ENCODE peak calls at places on chromosomes 4 and X, in six cellular contexts. M is posterior cingulate gyrus; L is AG04450; I is activated CD4-positive, alpha-beta T cell treated with anti-CD3 and anti-CD28 coated beads, Interleukin-2, amount 50 U/mL, for 4 hours; P is posterior vena cava; W is left colon. Y is an unnamed sample.

GRCh38 chr4:73914071-73914470 is 44.9 kb downstream of the CXCL1 start:
- DNase-seq in M (no peak), I (no peak), W (no peak), P (no peak), L (no peak), Y (no peak)

GRCh38 chr4:101825953-101826352 is 35.4 kb downstream of the BANK1 start:
- DNase-seq in M (no peak), I (no peak), W (no peak), L (no peak), P (no peak), Y (no peak)

GRCh38 chrX:48971325-48972213 is at the start of gene KCND1:
- DNase-seq in I (no peak), P (no peak), W (peak; percentile 29), L (no peak), M (no peak), Y (no peak)

GRCh38 chr4:48470570-48470969 is 12.6 kb upstream of the SLC10A4 start:
- DNase-seq in L (no peak), I (no peak), W (no peak), M (no peak), P (no peak), Y (no peak)

GRCh38 chr4:2432991-2433530 is 14.3 kb downstream of the CFAP99 start:
- DNase-seq in W (no peak), P (no peak), I (no peak), M (peak; percentile 71), L (no peak), Y (no peak)

GRCh38 chr4:145320269-145320668 is 139.9 kb upstream of the OTUD4 start:
- DNase-seq in P (no peak), W (peak; percentile 11), M (no peak), L (no peak), I (no peak), Y (no peak)

GRCh38 chr4:152454398-152455011 is 81.4 kb downstream of the FBXW7 start:
- DNase-seq in M (no peak), I (no peak), P (no peak), L (no peak), W (no peak), Y (no peak)

GRCh38 chr4:147447820-147448219 is 33.1 kb upstream of the EDNRA start:
- DNase-seq in M (no peak), W (no peak), P (no peak), I (no peak), L (no peak), Y (no peak)

GRCh38 chrX:72308566-72309296 is 3.0 kb upstream of the CITED1 start:
- DNase-seq in L (peak; percentile 13), I (peak; percentile 6), P (peak; percentile 85), M (peak; percentile 32), W (peak; percentile 70), Y (peak; percentile 35)

GRCh38 chr4:99473131-99473530 is 37.7 kb upstream of the C4orf17 start:
- DNase-seq in P (no peak), M (no peak), I (no peak), W (no peak), L (no peak), Y (no peak)

GRCh38 chr4:21948347-21949072 is at the start of gene KCNIP4:
- DNase-seq in I (no peak), L (no peak), W (peak; percentile 7), P (no peak), M (peak; percentile 14), Y (peak; percentile 31)

GRCh38 chrX:71106427-71106826 is at the start of gene CXorf65:
- DNase-seq in W (no peak), L (no peak), P (no peak), I (no peak), M (no peak), Y (peak; percentile 41)

GRCh38 chr4:75940692-75941253 is at the start of gene NAAA:
- DNase-seq in W (peak; percentile 86), P (peak; percentile 96), I (peak; percentile 74), L (no peak), M (peak; percentile 52), Y (peak; percentile 84)

GRCh38 chrX:150155396-150156048 is 207.6 kb upstream of the MAMLD1 start:
- DNase-seq in P (peak; percentile 85), M (no peak), I (no peak), L (peak; percentile 10), W (peak; percentile 58), Y (no peak)

GRCh38 chrX:103839404-103839803 is 7.3 kb upstream of the RAB9B start:
- DNase-seq in P (no peak), W (no peak), I (no peak), M (no peak), L (no peak), Y (no peak)

GRCh38 chr4:6727943-6728250 is 11.9 kb downstream of the BLOC1S4 start:
- DNase-seq in M (no peak), L (no peak), I (no peak), P (no peak), W (no peak), Y (no peak)

GRCh38 chrX:38163193-38163592 is 57.5 kb downstream of the SRPX start:
- DNase-seq in W (no peak), P (no peak), M (no peak), L (no peak), I (no peak), Y (no peak)

GRCh38 chr4:14771091-14771490 is 231.2 kb upstream of the CPEB2 start:
- DNase-seq in M (no peak), P (no peak), I (no peak), L (no peak), W (no peak), Y (no peak)

GRCh38 chrX:40007136-40007535 is 90.6 kb downstream of the BCOR start:
- DNase-seq in L (no peak), W (no peak), I (no peak), M (no peak), P (no peak), Y (no peak)

GRCh38 chr4:77959566-77960338 is 97.1 kb downstream of the MRPL1 start:
- DNase-seq in W (no peak), I (no peak), M (no peak), L (peak; percentile 18), P (no peak), Y (no peak)

GRCh38 chrX:18291006-18291545 is 63.4 kb downstream of the SCML2 start:
- DNase-seq in W (no peak), M (no peak), L (peak; percentile 4), I (no peak), P (no peak), Y (no peak)

GRCh38 chrX:19097553-19097952 is 24.7 kb downstream of the ADGRG2 start:
- DNase-seq in W (no peak), P (no peak), I (no peak), M (no peak), L (no peak), Y (no peak)

GRCh38 chr4:37836838-37837413 is 10.4 kb downstream of the PGM2 start:
- DNase-seq in M (no peak), P (no peak), I (no peak), W (no peak), L (no peak), Y (no peak)

GRCh38 chr4:4408132-4408523 is 21.2 kb downstream of the NSG1 start:
- DNase-seq in L (no peak), P (no peak), W (no peak), M (no peak), I (no peak), Y (no peak)

GRCh38 chrX:43666301-43666912 is 10.3 kb downstream of the MAOA start:
- DNase-seq in L (no peak), I (no peak), M (no peak), P (no peak), W (no peak), Y (no peak)

GRCh38 chrX:23811135-23811781 is 28.3 kb downstream of the SAT1 start:
- DNase-seq in L (no peak), P (no peak), W (no peak), I (no peak), M (no peak), Y (no peak)

GRCh38 chr4:102817021-102817605 is 10.2 kb downstream of the UBE2D3 start:
- DNase-seq in L (no peak), P (no peak), I (no peak), W (no peak), M (no peak), Y (no peak)

GRCh38 chr4:304987-305680 is at the start of gene ZNF732:
- DNase-seq in L (peak; percentile 16), P (peak; percentile 75), W (no peak), M (no peak), I (no peak), Y (no peak)

GRCh38 chr4:99201687-99202086 is 17.4 kb downstream of the ADH6 start:
- DNase-seq in M (no peak), P (no peak), L (no peak), I (no peak), W (no peak), Y (no peak)

GRCh38 chr4:185713272-185713671 is 98.7 kb downstream of the SORBS2 start:
- DNase-seq in M (no peak), W (no peak), P (no peak), I (no peak), L (no peak), Y (no peak)

GRCh38 chrX:154373340-154374306 is 811 bp downstream of the FLNA start:
- DNase-seq in W (peak; percentile 70), I (no peak), M (no peak), P (no peak), L (peak; percentile 73), Y (no peak)

GRCh38 chrX:36753602-36754001 is 254.6 kb upstream of the FAM47C start:
- DNase-seq in P (no peak), M (no peak), L (no peak), W (no peak), I (no peak), Y (no peak)

GRCh38 chr4:39278476-39278875 is 87.7 kb downstream of the RFC1 start:
- DNase-seq in M (no peak), P (no peak), W (no peak), L (no peak), I (no peak), Y (no peak)

GRCh38 chr4:24472514-24473308 is 111.6 kb downstream of the DHX15 start:
- DNase-seq in L (no peak), M (peak; percentile 70), W (peak; percentile 75), I (peak; percentile 52), P (peak; percentile 95), Y (peak; percentile 60)

Y was measured in stimulated activated naive CD8-positive, alpha-beta T cell treated with anti-CD3 and anti-CD28 coated beads, Interleukin-15, amount 100 ng/mL, for 72 hours.